ENCODE peak calls at places on chromosomes 16 and 17, in five cellular contexts. P, Y, V, Z and S are unnamed samples.
A peak's percentile ranks its signal among the peaks of the same experiment; 100 is the strongest.

GRCh38 chr16:60203525-60204124 is 1469.5 kb upstream of the GOT2 start:
- DNase-seq in V (no peak), P (no peak), Z (no peak), Y (peak; percentile 26), S (no peak)

GRCh38 chr16:31333686-31334649 is 21.0 kb upstream of the ITGAX start:
- DNase-seq in Y (peak; percentile 43), Z (no peak), V (peak; percentile 53), P (no peak), S (no peak)

GRCh38 chr17:64534187-64534586 is 27.4 kb downstream of the CEP95 start:
- DNase-seq in V (no peak), Y (no peak), Z (no peak), P (no peak), S (no peak)

GRCh38 chr17:42698736-42699414 is 16.5 kb downstream of the CNTNAP1 start:
- DNase-seq in Y (peak; percentile 76), V (no peak), Z (no peak), P (no peak), S (no peak)

GRCh38 chr17:58322581-58323419 is 5.8 kb downstream of the TSPOAP1 start:
- DNase-seq in Y (no peak), P (no peak), Z (no peak), V (no peak), S (no peak)

GRCh38 chr17:57707892-57708291 is 37.2 kb downstream of the CCDC182 start:
- DNase-seq in V (no peak), Y (peak; percentile 71), Z (no peak), P (no peak), S (no peak)

GRCh38 chr17:41739661-41740352 is 5.4 kb upstream of the HAP1 start:
- DNase-seq in P (no peak), V (no peak), Y (no peak), Z (peak; percentile 74), S (no peak)

GRCh38 chr17:17693955-17694228 is 12.6 kb downstream of the RAI1 start:
- DNase-seq in V (no peak), Y (peak; percentile 38), Z (no peak), P (peak; percentile 42), S (no peak)

GRCh38 chr16:56758432-56758831 is 28.5 kb downstream of the NUP93 start:
- DNase-seq in Z (no peak), V (no peak), P (no peak), Y (no peak), S (no peak)

GRCh38 chr17:65530985-65531507 is 30.4 kb downstream of the AXIN2 start:
- DNase-seq in Y (peak; percentile 28), P (no peak), Z (no peak), V (no peak), S (no peak)

GRCh38 chr17:80939151-80940145 is 52.2 kb upstream of the CHMP6 start:
- DNase-seq in Y (no peak), V (peak; percentile 54), P (no peak), Z (no peak), S (no peak)

GRCh38 chr17:65103896-65104295 is 33.3 kb upstream of the RGS9 start:
- DNase-seq in P (no peak), Y (no peak), V (peak; percentile 56), Z (no peak), S (no peak)

GRCh38 chr17:58086953-58087352 is 3.7 kb downstream of the DYNLL2 start:
- DNase-seq in P (no peak), V (no peak), Z (no peak), Y (no peak), S (no peak)

GRCh38 chr17:33871720-33872535 is 383.2 kb upstream of the CCL2 start:
- DNase-seq in Y (no peak), P (no peak), Z (peak; percentile 83), V (no peak), S (no peak)

GRCh38 chr16:11181889-11182279 is 74.1 kb downstream of the SOCS1 start:
- DNase-seq in Z (no peak), P (peak; percentile 14), V (no peak), Y (no peak), S (no peak)

GRCh38 chr16:84603115-84603816 is 14.6 kb downstream of the COTL1 start:
- DNase-seq in Z (peak; percentile 75), Y (no peak), V (peak; percentile 95), P (peak; percentile 88), S (no peak)

GRCh38 chr17:17837380-17837821 is 615 bp upstream of the SREBF1 start:
- DNase-seq in Y (peak; percentile 50), Z (no peak), V (peak; percentile 86), P (peak; percentile 77), S (no peak)

GRCh38 chr17:4485676-4486646 is 12.7 kb upstream of the SPNS2 start:
- DNase-seq in P (no peak), V (no peak), Y (no peak), Z (no peak), S (no peak)

GRCh38 chr17:63571632-63572310 is 21.5 kb downstream of the DCAF7 start:
- DNase-seq in Y (no peak), P (no peak), V (no peak), Z (peak; percentile 30), S (no peak)

GRCh38 chr16:76926042-76926441 is 264.9 kb upstream of the MON1B start:
- DNase-seq in Y (no peak), P (no peak), V (no peak), Z (no peak), S (no peak)

GRCh38 chr17:63969278-63969677 is 3.4 kb downstream of the SCN4A start:
- DNase-seq in V (no peak), Z (no peak), P (no peak), Y (no peak), S (no peak)

GRCh38 chr17:18203308-18203707 is 19.7 kb downstream of the ALKBH5 start:
- DNase-seq in Y (no peak), P (no peak), V (no peak), Z (no peak), S (no peak)

GRCh38 chr16:84957792-84958191 is 53.5 kb downstream of the ZDHHC7 start:
- DNase-seq in V (no peak), Y (no peak), Z (no peak), P (no peak), S (no peak)

GRCh38 chr17:82418001-82418986 is at the start of the genes HEXD and OGFOD3:
- DNase-seq in P (peak; percentile 66), Y (peak; percentile 96), Z (no peak), V (peak; percentile 86), S (peak; percentile 84)

DNA sequence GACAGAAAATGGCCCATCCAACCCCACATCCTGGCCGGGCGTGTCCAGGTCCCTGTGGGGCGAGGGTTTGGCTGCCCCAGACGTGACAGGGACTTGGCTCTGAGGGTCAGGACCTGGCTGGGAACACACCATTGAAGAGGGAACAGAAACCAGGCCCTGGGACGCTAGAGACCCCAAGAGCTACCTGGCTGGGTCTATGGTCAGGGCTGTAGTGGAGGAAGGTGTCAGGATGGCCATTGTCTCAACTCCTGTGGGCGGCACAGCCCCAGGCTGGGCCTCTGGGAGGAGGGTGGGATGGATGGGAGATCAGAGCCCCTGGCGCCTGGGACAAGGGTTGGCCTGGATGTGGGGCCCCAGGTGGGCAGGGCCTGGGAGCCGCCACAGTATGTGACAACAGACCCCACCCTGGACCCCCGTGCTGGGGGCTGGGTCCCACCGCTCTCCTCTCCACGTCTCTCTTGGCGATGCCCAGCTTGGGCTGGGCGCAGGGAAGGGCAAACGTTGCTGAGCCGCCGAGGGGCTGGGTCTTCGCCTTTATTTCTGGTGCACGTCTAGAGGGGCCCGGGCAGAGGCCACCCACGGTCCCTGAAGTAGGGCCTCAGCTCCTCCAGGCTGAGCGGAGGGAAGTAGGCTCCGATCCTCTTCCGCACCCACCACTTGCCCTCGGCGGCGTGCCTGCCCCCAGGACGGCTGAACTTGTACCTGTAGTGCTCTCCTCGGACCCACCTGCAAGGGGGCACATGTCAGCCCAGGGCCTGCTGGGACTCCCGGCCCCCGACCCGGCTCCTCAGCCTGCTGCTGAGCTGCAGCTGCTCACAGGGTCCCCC is 53.7 kb upstream of the GNG13 start:
- DNase-seq in Y (no peak), V (no peak), P (no peak), Z (no peak), S (no peak)
- H3K9me3 ChIP-seq in Y (no peaks in the 10 kb centered on the region), V (no peaks in the 10 kb centered on the region), P (no peaks in the 10 kb centered on the region), Z (peaks cover 24% of the 10 kb centered on the region), S (no peaks in the 10 kb centered on the region)

GRCh38 chr16:35734728-35735402 is 2275.5 kb downstream of the TP53TG3F start:
- DNase-seq in V (no peak), Z (no peak), P (no peak), Y (no peak), S (no peak)

GRCh38 chr16:35732046-35732810 is 2272.8 kb downstream of the TP53TG3F start:
- DNase-seq in Y (no peak), Z (no peak), V (no peak), P (no peak), S (no peak)

GRCh38 chr16:35731341-35732040 is 2272.1 kb downstream of the TP53TG3F start:
- DNase-seq in Z (no peak), P (no peak), V (no peak), Y (no peak), S (no peak)

GRCh38 chr16:35733971-35734702 is 2274.7 kb downstream of the TP53TG3F start:
- DNase-seq in Y (no peak), Z (no peak), V (no peak), P (no peak), S (no peak)

GRCh38 chr16:35733278-35733965 is 2274.0 kb downstream of the TP53TG3F start:
- DNase-seq in Z (peak; percentile 92), P (no peak), V (no peak), Y (no peak), S (no peak)
- H3K9me3 ChIP-seq in Z (no peaks in the 10 kb centered on the region), P (no peaks in the 10 kb centered on the region), V (no peaks in the 10 kb centered on the region), Y (peaks cover 6% of the 10 kb centered on the region), S (no peaks in the 10 kb centered on the region)

GRCh38 chr16:3306078-3306477 is 781 bp downstream of the ZNF75A start:
- DNase-seq in V (no peak), P (no peak), Y (no peak), Z (no peak), S (no peak)
- H3K9me3 ChIP-seq in V (no peaks in the 10 kb centered on the region), P (peaks cover 63% of the 10 kb centered on the region), Y (peaks cover 39% of the 10 kb centered on the region), Z (peaks cover 13% of the 10 kb centered on the region), S (peaks cover 16% of the 10 kb centered on the region)

GRCh38 chr17:47763913-47764582 is 31.0 kb downstream of the TBX21 start:
- DNase-seq in V (no peak), Y (no peak), Z (no peak), P (no peak), S (no peak)

GRCh38 chr17:47757416-47757815 is 24.4 kb downstream of the TBX21 start:
- DNase-seq in Z (no peak), V (no peak), P (no peak), Y (no peak), S (no peak)

GRCh38 chr17:47760409-47761140 is 27.5 kb downstream of the TBX21 start:
- DNase-seq in V (no peak), P (no peak), Y (no peak), Z (no peak), S (no peak)

GRCh38 chr17:47762733-47763132 is 29.7 kb downstream of the TBX21 start:
- DNase-seq in P (no peak), Z (no peak), Y (no peak), V (no peak), S (no peak)
- H3K9me3 ChIP-seq in P (peaks cover 8% of the 10 kb centered on the region), Z (peaks cover 2% of the 10 kb centered on the region), Y (peaks cover 6% of the 10 kb centered on the region), V (no peaks in the 10 kb centered on the region), S (no peaks in the 10 kb centered on the region)

DNA sequence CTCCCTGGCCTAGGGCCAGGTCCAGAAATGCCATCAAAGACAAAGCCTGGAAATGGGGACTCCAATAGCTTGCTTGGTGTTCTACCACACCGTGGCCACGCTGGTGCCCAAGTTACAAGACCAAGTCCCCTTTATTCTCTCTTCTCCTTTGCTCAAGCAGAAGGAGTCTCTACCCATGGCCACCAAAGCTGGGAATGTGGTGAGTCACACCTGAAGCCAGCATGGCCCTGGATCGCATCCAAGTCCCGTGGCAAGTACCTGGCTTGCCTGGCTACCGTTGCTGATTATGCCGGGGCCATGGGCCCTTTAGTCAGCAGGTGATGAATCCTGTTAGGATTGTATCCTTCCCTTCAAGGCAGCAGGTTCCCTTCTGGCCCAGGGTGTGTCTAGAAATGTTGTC is 260.0 kb downstream of the HAPSTR1 start:
- DNase-seq in P (no peak), V (no peak), Y (no peak), Z (no peak), S (no peak)
- H3K9me3 ChIP-seq in P (peaks cover 5% of the 10 kb centered on the region), V (no peaks in the 10 kb centered on the region), Y (peaks cover 16% of the 10 kb centered on the region), Z (no peaks in the 10 kb centered on the region), S (no peaks in the 10 kb centered on the region)